ENCODE peak calls at places on chromosomes 16 and 17, in six cellular contexts. O is GM13977; E is memory B cell; D is effector memory CD4-positive, alpha-beta T cell; F is stimulated activated CD4-positive, alpha-beta T cell treated with anti-CD3 and anti-CD28 coated beads, Interleukin-4, amount 100 ng/mL, for 24 hours; Q is activated naive CD4-positive, alpha-beta T cell treated with anti-CD3 and anti-CD28 coated beads, Interleukin-2, amount 50 U/mL, for 16 hours. T is an unnamed sample.

GRCh38 chr17:69501591-69502468 is 87.3 kb downstream of the MAP2K6 start:
- DNase-seq in Q (no peak), D (no peak), O (no peak), E (no peak), F (no peak), T (peak)

GRCh38 chr16:85717393-85718152 is 28.8 kb upstream of the GINS2 start:
- DNase-seq in E (peak), Q (peak), D (peak), F (peak), O (peak), T (peak)

GRCh38 chr17:77436481-77436880 is 295.7 kb downstream of the SEC14L1 start:
- DNase-seq in D (no peak), Q (no peak), O (no peak), F (no peak), E (no peak), T (no peak)

GRCh38 chr16:19783847-19784736 is 66.0 kb downstream of the IQCK start:
- DNase-seq in F (no peak), E (no peak), D (no peak), O (no peak), Q (no peak), T (no peak)

GRCh38 chr16:30183961-30184429 is 593 bp downstream of the CORO1A start:
- DNase-seq in D (peak), Q (peak), F (peak), E (peak), O (peak), T (no peak)

GRCh38 chr17:69314246-69315030 is 12.5 kb downstream of the ABCA5 start:
- DNase-seq in Q (no peak), E (no peak), F (no peak), D (no peak), O (no peak), T (no peak)

GRCh38 chr16:83581082-83581481 is 226.7 kb upstream of the HSBP1 start:
- DNase-seq in E (no peak), D (no peak), O (peak), Q (no peak), F (no peak), T (no peak)

GRCh38 chr17:17809527-17810373 is 27.0 kb downstream of the SREBF1 start:
- DNase-seq in Q (no peak), E (no peak), D (no peak), F (no peak), O (no peak), T (no peak)

GRCh38 chr17:44217738-44218343 is 1.6 kb downstream of the UBTF start:
- DNase-seq in D (no peak), F (no peak), O (no peak), E (no peak), Q (peak), T (no peak)

GRCh38 chr17:67013891-67014290 is 30.5 kb upstream of the CACNG1 start:
- DNase-seq in O (no peak), E (no peak), F (no peak), Q (no peak), D (no peak), T (no peak)

GRCh38 chr17:57211543-57211942 is 44.8 kb upstream of the MSI2 start:
- DNase-seq in D (no peak), Q (no peak), O (no peak), E (no peak), F (no peak), T (no peak)

GRCh38 chr16:4892356-4893102 is 44.4 kb downstream of the PPL start:
- DNase-seq in Q (no peak), F (no peak), E (no peak), D (no peak), O (no peak), T (no peak)

GRCh38 chr16:57592591-57593003 is 35.8 kb upstream of the ADGRG1 start:
- DNase-seq in F (peak), O (no peak), E (no peak), Q (peak), D (peak), T (no peak)

GRCh38 chr16:48438414-48438813 is 53.2 kb upstream of the SIAH1 start:
- DNase-seq in F (no peak), Q (no peak), O (no peak), D (no peak), E (no peak), T (no peak)

GRCh38 chr17:79548116-79548515 is 62.7 kb downstream of the RBFOX3 start:
- DNase-seq in F (no peak), Q (no peak), E (no peak), D (no peak), O (no peak), T (no peak)

GRCh38 chr16:85192233-85192632 is 80.0 kb upstream of the CIBAR2 start:
- DNase-seq in F (no peak), Q (no peak), O (no peak), D (no peak), E (no peak), T (no peak)

GRCh38 chr17:11935734-11936406 is 61.4 kb downstream of the ZNF18 start:
- DNase-seq in D (no peak), Q (no peak), E (no peak), F (no peak), O (no peak), T (peak)

GRCh38 chr17:31313982-31314787 is at the start of gene EVI2B:
- DNase-seq in E (peak), Q (no peak), O (no peak), D (no peak), F (peak), T (no peak)

GRCh38 chr16:24151482-24151939 is 104.6 kb upstream of the CACNG3 start:
- DNase-seq in O (no peak), D (no peak), Q (no peak), F (peak), E (no peak), T (no peak)

GRCh38 chr17:77408284-77408683 is 267.5 kb downstream of the SEC14L1 start:
- DNase-seq in D (no peak), F (no peak), E (no peak), O (no peak), Q (no peak), T (no peak)

GRCh38 chr16:23432176-23433128 is 20.5 kb downstream of the COG7 start:
- DNase-seq in O (no peak), E (no peak), D (no peak), F (no peak), Q (no peak), T (no peak)

GRCh38 chr17:31595666-31596381 is 204.3 kb downstream of the RAB11FIP4 start:
- DNase-seq in E (no peak), D (no peak), Q (no peak), F (no peak), O (no peak), T (no peak)

GRCh38 chr16:55499951-55500350 is 8.9 kb upstream of the LPCAT2 start:
- DNase-seq in E (no peak), Q (no peak), F (no peak), D (no peak), O (no peak), T (no peak)

GRCh38 chr16:30032083-30032819 is 1.2 kb upstream of the TLCD3B start:
- DNase-seq in E (peak), O (peak), Q (peak), D (peak), F (peak), T (peak)

GRCh38 chr16:56401482-56401881 is 23.9 kb downstream of the AMFR start:
- DNase-seq in F (no peak), D (no peak), O (no peak), E (no peak), Q (no peak), T (no peak)

GRCh38 chr17:30696234-30696633 is 128.3 kb downstream of the CRLF3 start:
- DNase-seq in O (no peak), Q (no peak), F (no peak), E (no peak), D (no peak), T (no peak)

GRCh38 chr17:55458977-55459376 is 37.3 kb upstream of the MMD start:
- DNase-seq in Q (peak), D (no peak), E (no peak), F (peak), O (peak), T (no peak)

GRCh38 chr16:2234813-2235170 is 1.5 kb upstream of the DNASE1L2 start:
- DNase-seq in O (no peak), F (no peak), E (no peak), Q (no peak), D (no peak), T (no peak)

GRCh38 chr16:89135166-89135565 is 36.4 kb upstream of the CDH15 start:
- DNase-seq in F (no peak), D (no peak), E (no peak), Q (peak), O (no peak), T (no peak)

GRCh38 chr17:7479389-7480192 is at the start of gene ZBTB4:
- DNase-seq in F (peak), O (peak), Q (peak), D (peak), E (peak), T (peak)

GRCh38 chr17:71327376-71328059 is 793.3 kb upstream of the SOX9 start:
- DNase-seq in E (no peak), F (no peak), O (no peak), Q (no peak), D (no peak), T (no peak)

GRCh38 chr17:29573558-29573870 is 5.0 kb downstream of the TP53I13 start:
- DNase-seq in Q (peak), E (no peak), D (no peak), F (no peak), O (no peak), T (no peak)

GRCh38 chr17:42704495-42705494 is 22.5 kb downstream of the CNTNAP1 start:
- DNase-seq in D (no peak), E (no peak), Q (no peak), O (peak), F (peak), T (no peak)